ENCODE peak calls at places on chromosomes 13 and 19, in five cellular contexts. B, C, V, H and D are unnamed samples.

GRCh38 chr19:57850553-57851017 is 926 bp downstream of the ZNF587 start:
- DNase-seq in C (peak; percentile 41), V (peak; percentile 74), H (peak; percentile 32), B (peak; percentile 86), D (no peak)

GRCh38 chr19:46728208-46728607 is 11.3 kb upstream of the PRKD2 start:
- DNase-seq in B (no peak), V (peak; percentile 95), H (no peak), C (no peak), D (no peak)

GRCh38 chr13:109684836-109685602 is 101.4 kb downstream of the IRS2 start:
- DNase-seq in C (no peak), B (no peak), H (no peak), V (no peak), D (no peak)

GRCh38 chr19:45499196-45500180 is 1.2 kb downstream of the PPM1N start:
- DNase-seq in H (peak; percentile 62), C (peak; percentile 72), V (peak; percentile 38), B (peak; percentile 100), D (no peak)

GRCh38 chr19:40315812-40316475 is 30.8 kb upstream of the AKT2 start:
- DNase-seq in H (peak; percentile 57), V (no peak), C (no peak), B (no peak), D (no peak)

GRCh38 chr13:35851238-35851814 is 279.9 kb downstream of the DCLK1 start:
- DNase-seq in C (no peak), H (no peak), V (no peak), B (no peak), D (no peak)

GRCh38 chr19:54209748-54210494 is 9.3 kb downstream of the RPS9 start:
- DNase-seq in B (no peak), H (peak; percentile 82), V (peak; percentile 96), C (peak; percentile 66), D (no peak)

GRCh38 chr19:15456871-15457700 is 7.3 kb downstream of the RASAL3 start:
- DNase-seq in B (peak; percentile 99), C (peak; percentile 70), H (no peak), V (no peak), D (no peak)

GRCh38 chr19:42424345-42424707 is 2.9 kb downstream of the LIPE start:
- DNase-seq in V (no peak), C (no peak), B (no peak), H (no peak), D (no peak)

GRCh38 chr13:29479716-29480492 is 115.6 kb downstream of the SLC7A1 start:
- DNase-seq in H (no peak), V (no peak), B (peak; percentile 20), C (no peak), D (no peak)

GRCh38 chr13:33927315-33927714 is 109.4 kb downstream of the RFC3 start:
- DNase-seq in C (no peak), H (no peak), B (no peak), V (no peak), D (no peak)

GRCh38 chr13:20174656-20175405 is 14.0 kb upstream of the GJA3 start:
- DNase-seq in H (no peak), B (no peak), V (peak; percentile 73), C (peak; percentile 43), D (peak; percentile 61)

GRCh38 chr13:108985166-108985565 is 355.8 kb downstream of the MYO16 start:
- DNase-seq in V (no peak), H (no peak), C (no peak), B (no peak), D (no peak)

GRCh38 chr13:53004605-53005004 is 24.0 kb upstream of the OLFM4 start:
- DNase-seq in B (no peak), H (peak; percentile 41), V (no peak), C (no peak), D (no peak)

GRCh38 chr19:10861118-10861651 is 10.2 kb upstream of the CARM1 start:
- DNase-seq in C (peak; percentile 40), V (peak; percentile 43), B (peak; percentile 83), H (no peak), D (no peak)

GRCh38 chr13:26601669-26602068 is 44.2 kb downstream of the WASF3 start:
- DNase-seq in H (peak; percentile 53), B (no peak), V (peak; percentile 79), C (no peak), D (no peak)

GRCh38 chr13:98798849-98799645 is 46.6 kb upstream of the SLC15A1 start:
- DNase-seq in B (no peak), C (no peak), V (no peak), H (no peak), D (no peak)

GRCh38 chr19:17581211-17581874 is 25.9 kb downstream of the COLGALT1 start:
- DNase-seq in H (no peak), C (no peak), B (no peak), V (no peak), D (no peak)
- TF ChIP-seq POLR2AphosphoS5 in H (no peak), C (no peak), B (no peak), V (no peak), D (no peak)

GRCh38 chr19:4343056-4343844 is at the start of gene MPND:
- DNase-seq in V (peak; percentile 83), H (peak; percentile 94), C (peak; percentile 90), B (peak; percentile 93), D (peak; percentile 81)
- TF ChIP-seq POLR2AphosphoS5 in V (peak; percentile 27), H (no peak), C (no peak), B (peak; percentile 45), D (peak; percentile 65)

DNA sequence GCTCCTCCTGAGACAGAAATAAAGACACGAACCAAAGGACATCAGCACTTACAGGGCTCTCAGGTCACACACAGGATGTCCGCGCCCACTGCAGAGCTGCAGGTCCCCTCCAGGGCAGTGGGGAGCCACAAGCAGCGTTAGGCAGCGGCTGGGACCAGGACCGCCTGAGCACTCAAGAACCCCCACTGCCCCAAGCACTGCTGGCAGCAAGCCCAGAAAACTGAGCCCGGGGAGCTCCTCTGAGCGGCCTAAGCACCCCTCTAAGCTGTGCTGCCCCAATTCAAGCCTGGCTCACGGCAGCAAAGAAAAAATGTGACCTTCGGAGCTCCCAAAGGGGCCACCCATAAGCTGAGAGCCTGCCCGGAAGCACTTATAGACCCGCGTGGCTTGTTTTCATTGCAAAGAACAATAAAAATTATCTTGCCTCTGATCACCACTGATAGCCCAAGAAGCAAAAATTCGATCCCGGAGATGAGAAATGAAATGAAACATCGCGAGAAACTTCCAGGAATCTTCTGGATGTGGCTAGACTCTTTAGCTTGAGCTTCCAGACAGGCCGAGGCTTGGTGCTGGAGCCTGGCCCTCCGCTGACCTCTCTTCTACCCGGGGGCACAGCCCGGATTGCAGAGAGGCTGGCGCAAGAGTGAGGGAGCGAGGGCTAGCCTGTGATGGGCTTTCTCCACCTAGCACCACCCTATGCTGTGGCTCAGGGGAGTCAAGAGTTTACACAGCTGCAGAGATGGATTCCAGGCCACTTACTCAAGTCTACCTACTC is 6.3 kb downstream of the DPP9 start:
- DNase-seq in H (peak; percentile 42), V (peak; percentile 69), C (no peak), B (no peak), D (no peak)
- TF ChIP-seq POLR2AphosphoS5 in H (no peak), V (peak; percentile 89), C (no peak), B (no peak), D (no peak)

DNA sequence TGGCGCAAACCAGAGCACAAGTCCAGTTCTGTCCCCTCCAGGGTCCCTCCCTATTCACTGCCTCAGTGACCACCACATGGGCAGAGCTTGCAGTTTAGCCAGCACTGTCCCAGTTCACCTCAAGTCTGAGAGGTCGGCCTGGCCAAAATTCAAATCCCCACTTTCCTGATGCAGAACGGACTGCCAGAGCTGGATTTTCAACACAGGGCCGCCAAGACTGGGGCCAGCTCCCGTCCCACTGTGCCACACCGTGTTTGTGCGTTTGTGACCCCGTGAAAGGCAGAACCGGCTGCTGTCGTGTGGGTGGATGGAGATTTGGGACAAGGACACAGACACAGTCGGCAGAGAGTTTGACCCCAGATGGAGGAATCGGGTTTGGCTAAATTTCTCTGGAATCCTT is 176.7 kb downstream of the URI1 start:
- DNase-seq in C (no peak), V (no peak), B (no peak), H (no peak), D (no peak)
- TF ChIP-seq POLR2AphosphoS5 in C (no peak), V (no peak), B (no peak), H (no peak), D (no peak)

DNA sequence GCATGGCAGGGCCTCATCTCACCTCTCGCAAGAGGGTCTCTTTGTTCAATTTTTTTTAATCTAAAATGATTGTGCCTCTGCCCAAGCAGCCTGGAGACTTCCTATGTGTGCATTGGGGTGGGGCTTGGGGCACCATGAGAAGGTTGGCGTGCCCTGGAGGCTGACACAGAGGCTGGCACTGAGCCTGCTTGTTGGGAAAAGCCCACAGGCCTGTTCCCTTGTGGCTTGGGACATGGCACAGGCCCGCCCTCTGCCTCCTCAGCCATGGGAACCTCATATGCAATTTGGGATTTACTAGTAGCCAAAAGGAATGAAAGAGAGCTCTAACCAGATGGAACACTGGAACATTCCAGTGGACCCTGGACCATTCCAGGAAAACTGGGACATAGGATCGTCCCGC is 8.0 kb downstream of the FXYD3 start:
- DNase-seq in B (no peak), V (no peak), H (no peak), C (no peak), D (no peak)
- TF ChIP-seq POLR2AphosphoS5 in B (no peak), V (no peak), H (no peak), C (no peak), D (no peak)

GRCh38 chr13:66205807-66206206 is 1024.3 kb downstream of the PCDH9 start:
- DNase-seq in V (no peak), C (no peak), B (no peak), H (no peak), D (no peak)

GRCh38 chr13:66195238-66195637 is 1034.9 kb downstream of the PCDH9 start:
- DNase-seq in V (no peak), B (no peak), C (no peak), H (no peak), D (no peak)

GRCh38 chr13:66200555-66200954 is 1029.6 kb downstream of the PCDH9 start:
- DNase-seq in H (no peak), C (no peak), V (no peak), B (no peak), D (no peak)
- TF ChIP-seq POLR2AphosphoS5 in H (no peak), C (no peak), V (no peak), B (no peak), D (no peak)

GRCh38 chr19:13054605-13055212 is 47.9 kb downstream of the LYL1 start:
- DNase-seq in B (no peak), V (no peak), C (no peak), H (no peak), D (no peak)

GRCh38 chr19:13056052-13056660 is 46.5 kb downstream of the LYL1 start:
- DNase-seq in V (no peak), C (no peak), B (peak; percentile 73), H (peak; percentile 85), D (no peak)

GRCh38 chr19:13053761-13054604 is 48.7 kb downstream of the LYL1 start:
- DNase-seq in B (peak; percentile 50), C (no peak), H (peak; percentile 73), V (peak; percentile 86), D (no peak)

GRCh38 chr19:13057147-13057572 is 45.5 kb downstream of the LYL1 start:
- DNase-seq in B (no peak), V (peak; percentile 17), H (no peak), C (no peak), D (no peak)

GRCh38 chr19:13055213-13056051 is 47.2 kb downstream of the LYL1 start:
- DNase-seq in C (no peak), V (peak; percentile 56), B (peak; percentile 68), H (peak; percentile 89), D (no peak)
- TF ChIP-seq POLR2AphosphoS5 in C (no peak), V (no peak), B (no peak), H (peak; percentile 33), D (no peak)